ENCODE peak calls at places on chromosome 19, in five cellular contexts. W is iris pigment epithelial cell; R is stimulated activated CD4-positive, alpha-beta T cell treated with anti-CD3 and anti-CD28 coated beads, Interleukin-2, amount 100 ng/mL, for 48 hours; H is endothelial cell; Q is nucleus accumbens. C is an unnamed sample.

GRCh38 chr19:19149402-19149801 is 11.1 kb upstream of the TMEM161A start:
- DNase-seq in W (no peak), R (no peak), H (no peak), Q (no peak), C (no peak)

GRCh38 chr19:33403221-33403972 is 29.9 kb downstream of the CEBPG start:
- DNase-seq in W (no peak), R (no peak), H (no peak), Q (no peak), C (peak)

GRCh38 chr19:36183455-36183741 is 31.1 kb downstream of the ZNF565 start:
- DNase-seq in W (no peak), R (no peak), H (no peak), Q (no peak), C (no peak)

GRCh38 chr19:46670874-46671273 is 9.9 kb upstream of the DACT3 start:
- DNase-seq in W (peak), R (no peak), H (no peak), Q (no peak), C (no peak)

GRCh38 chr19:30864460-30865215 is 484.6 kb downstream of the TSHZ3 start:
- DNase-seq in W (no peak), R (no peak), H (no peak), Q (peak), C (no peak)

GRCh38 chr19:4373601-4374441 is 26.5 kb downstream of the SH3GL1 start:
- DNase-seq in W (no peak), R (no peak), H (no peak), Q (peak), C (no peak)

GRCh38 chr19:47561440-47562045 is 11.4 kb downstream of the ZNF541 start:
- DNase-seq in W (no peak), R (no peak), H (no peak), Q (no peak), C (no peak)

GRCh38 chr19:40612831-40613668 is 11.9 kb downstream of the LTBP4 start:
- DNase-seq in W (peak), R (peak), H (peak), Q (no peak), C (peak)

GRCh38 chr19:27676334-27676733 is 1536.6 kb downstream of the UQCRFS1 start:
- DNase-seq in W (no peak), R (no peak), H (no peak), Q (no peak), C (no peak)

GRCh38 chr19:15614507-15615379 is at the start of gene CYP4F8:
- DNase-seq in W (no peak), R (no peak), H (no peak), Q (no peak), C (no peak)

GRCh38 chr19:11551603-11552235 is 7.3 kb downstream of the ELOF1 start:
- DNase-seq in W (no peak), R (no peak), H (peak), Q (no peak), C (no peak)

GRCh38 chr19:532578-533484 is 1.3 kb downstream of the CDC34 start:
- DNase-seq in W (peak), R (peak), H (peak), Q (peak), C (no peak)

GRCh38 chr19:14770944-14771839 is 7.2 kb downstream of the ADGRE2 start:
- DNase-seq in W (no peak), R (no peak), H (no peak), Q (no peak), C (no peak)

GRCh38 chr19:35712529-35712909 is 5.3 kb upstream of the KMT2B start:
- DNase-seq in W (no peak), R (no peak), H (no peak), Q (no peak), C (no peak)

GRCh38 chr19:33286899-33287298 is 15.4 kb downstream of the CEBPA start:
- DNase-seq in W (no peak), R (no peak), H (no peak), Q (no peak), C (no peak)

GRCh38 chr19:36215276-36216171 is 618 bp downstream of the ZNF146 start:
- DNase-seq in W (peak), R (peak), H (no peak), Q (no peak), C (no peak)

GRCh38 chr19:6769006-6769637 is 1.9 kb upstream of the SH2D3A start:
- DNase-seq in W (no peak), R (no peak), H (no peak), Q (no peak), C (no peak)

GRCh38 chr19:17929056-17929455 is 3.8 kb upstream of the CCDC124 start:
- DNase-seq in W (no peak), R (no peak), H (no peak), Q (no peak), C (no peak)

GRCh38 chr19:32346901-32347300 is 1.5 kb downstream of the ZNF507 start:
- DNase-seq in W (no peak), R (no peak), H (no peak), Q (no peak), C (no peak)

GRCh38 chr19:14112809-14113385 is 4.7 kb downstream of the PRKACA start:
- DNase-seq in W (no peak), R (no peak), H (no peak), Q (no peak), C (no peak)

GRCh38 chr19:40800339-40800996 is 1.5 kb downstream of the EGLN2 start:
- DNase-seq in W (no peak), R (no peak), H (no peak), Q (no peak), C (no peak)

C was measured in T-helper 1 cell.